ENCODE peak calls at places on chromosomes 3 and 15, in six cellular contexts. One of them, this sample, is unnamed.

GRCh38 chr3:124878561-124879394 is 8.4 kb downstream of the ITGB5 start:
- DNase-seq in NCI-H1092: no peak
- DNase-seq in EH: peak
- DNase-seq in NCI-H1436: no peak
- DNase-seq in amniotic epithelial cell: peak
- DNase-seq in activated CD4-positive, CD25-positive, alpha-beta regulatory T cell: no peak
- DNase-seq in this sample: peak

GRCh38 chr15:73637527-73637926 is 4.3 kb upstream of the NPTN start:
- DNase-seq in NCI-H1092: no peak
- DNase-seq in activated CD4-positive, CD25-positive, alpha-beta regulatory T cell: no peak
- DNase-seq in NCI-H1436: no peak
- DNase-seq in amniotic epithelial cell: peak
- DNase-seq in EH: peak
- DNase-seq in this sample: no peak

GRCh38 chr3:42905740-42906084 is 230 bp upstream of the ZNF662 start:
- DNase-seq in NCI-H1092: peak
- DNase-seq in activated CD4-positive, CD25-positive, alpha-beta regulatory T cell: no peak
- DNase-seq in NCI-H1436: no peak
- DNase-seq in EH: no peak
- DNase-seq in amniotic epithelial cell: no peak
- DNase-seq in this sample: no peak

GRCh38 chr15:92463826-92464225 is 70.1 kb downstream of the ST8SIA2 start:
- DNase-seq in NCI-H1436: no peak
- DNase-seq in amniotic epithelial cell: no peak
- DNase-seq in EH: no peak
- DNase-seq in NCI-H1092: no peak
- DNase-seq in activated CD4-positive, CD25-positive, alpha-beta regulatory T cell: no peak
- DNase-seq in this sample: no peak

GRCh38 chr3:155743616-155744015 is 1.3 kb downstream of the PLCH1 start:
- DNase-seq in activated CD4-positive, CD25-positive, alpha-beta regulatory T cell: no peak
- DNase-seq in EH: no peak
- DNase-seq in NCI-H1092: no peak
- DNase-seq in NCI-H1436: no peak
- DNase-seq in amniotic epithelial cell: no peak
- DNase-seq in this sample: no peak

GRCh38 chr15:101211897-101212296 is 40.0 kb downstream of the CHSY1 start:
- DNase-seq in NCI-H1436: no peak
- DNase-seq in amniotic epithelial cell: no peak
- DNase-seq in EH: no peak
- DNase-seq in activated CD4-positive, CD25-positive, alpha-beta regulatory T cell: no peak
- DNase-seq in NCI-H1092: no peak
- DNase-seq in this sample: no peak

GRCh38 chr3:5037828-5038227 is 58.6 kb downstream of the BHLHE40 start:
- DNase-seq in NCI-H1092: no peak
- DNase-seq in NCI-H1436: no peak
- DNase-seq in EH: no peak
- DNase-seq in activated CD4-positive, CD25-positive, alpha-beta regulatory T cell: no peak
- DNase-seq in amniotic epithelial cell: no peak
- DNase-seq in this sample: peak

GRCh38 chr3:158859362-158859761 is 57.5 kb downstream of the MFSD1 start:
- DNase-seq in NCI-H1436: no peak
- DNase-seq in EH: no peak
- DNase-seq in activated CD4-positive, CD25-positive, alpha-beta regulatory T cell: no peak
- DNase-seq in amniotic epithelial cell: no peak
- DNase-seq in NCI-H1092: no peak
- DNase-seq in this sample: no peak

GRCh38 chr3:44074181-44074580 is 167.5 kb upstream of the TOPAZ1 start:
- DNase-seq in activated CD4-positive, CD25-positive, alpha-beta regulatory T cell: no peak
- DNase-seq in NCI-H1436: no peak
- DNase-seq in EH: no peak
- DNase-seq in amniotic epithelial cell: no peak
- DNase-seq in NCI-H1092: no peak
- DNase-seq in this sample: no peak

GRCh38 chr3:184200825-184201224 is 14.8 kb downstream of the ABCF3 start:
- DNase-seq in amniotic epithelial cell: no peak
- DNase-seq in NCI-H1092: no peak
- DNase-seq in activated CD4-positive, CD25-positive, alpha-beta regulatory T cell: no peak
- DNase-seq in NCI-H1436: no peak
- DNase-seq in EH: no peak
- DNase-seq in this sample: no peak

GRCh38 chr3:58639001-58639400 is 27.6 kb downstream of the FAM3D start:
- DNase-seq in amniotic epithelial cell: peak
- DNase-seq in EH: peak
- DNase-seq in NCI-H1092: no peak
- DNase-seq in NCI-H1436: no peak
- DNase-seq in activated CD4-positive, CD25-positive, alpha-beta regulatory T cell: no peak
- DNase-seq in this sample: no peak

GRCh38 chr3:32862247-32863013 is 44.6 kb downstream of the TRIM71 start:
- DNase-seq in amniotic epithelial cell: no peak
- DNase-seq in NCI-H1092: no peak
- DNase-seq in NCI-H1436: no peak
- DNase-seq in activated CD4-positive, CD25-positive, alpha-beta regulatory T cell: no peak
- DNase-seq in EH: no peak
- DNase-seq in this sample: no peak

GRCh38 chr15:67413770-67414429 is 107.0 kb upstream of the C15orf61 start:
- DNase-seq in NCI-H1092: no peak
- DNase-seq in NCI-H1436: no peak
- DNase-seq in activated CD4-positive, CD25-positive, alpha-beta regulatory T cell: no peak
- DNase-seq in amniotic epithelial cell: peak
- DNase-seq in EH: peak
- DNase-seq in this sample: peak

GRCh38 chr3:100260081-100260684 is 609 bp upstream of the TBC1D23 start:
- DNase-seq in NCI-H1092: peak
- DNase-seq in NCI-H1436: no peak
- DNase-seq in activated CD4-positive, CD25-positive, alpha-beta regulatory T cell: no peak
- DNase-seq in amniotic epithelial cell: peak
- DNase-seq in EH: peak
- DNase-seq in this sample: no peak

GRCh38 chr15:72585659-72586058 is 68.8 kb upstream of the GOLGA6B start:
- DNase-seq in NCI-H1436: no peak
- DNase-seq in NCI-H1092: no peak
- DNase-seq in activated CD4-positive, CD25-positive, alpha-beta regulatory T cell: no peak
- DNase-seq in EH: peak
- DNase-seq in amniotic epithelial cell: peak
- DNase-seq in this sample: no peak

GRCh38 chr3:105598047-105598796 is 231.5 kb downstream of the ALCAM start:
- DNase-seq in amniotic epithelial cell: peak
- DNase-seq in activated CD4-positive, CD25-positive, alpha-beta regulatory T cell: no peak
- DNase-seq in EH: peak
- DNase-seq in NCI-H1092: no peak
- DNase-seq in NCI-H1436: no peak
- DNase-seq in this sample: no peak

GRCh38 chr3:184679056-184679502 is 32.8 kb downstream of the MAGEF1 start:
- DNase-seq in NCI-H1436: peak
- DNase-seq in EH: no peak
- DNase-seq in amniotic epithelial cell: no peak
- DNase-seq in NCI-H1092: peak
- DNase-seq in activated CD4-positive, CD25-positive, alpha-beta regulatory T cell: no peak
- DNase-seq in this sample: no peak

GRCh38 chr15:70197945-70198361 is 100.2 kb upstream of the TLE3 start:
- DNase-seq in NCI-H1092: no peak
- DNase-seq in activated CD4-positive, CD25-positive, alpha-beta regulatory T cell: no peak
- DNase-seq in EH: no peak
- DNase-seq in amniotic epithelial cell: no peak
- DNase-seq in NCI-H1436: no peak
- DNase-seq in this sample: no peak

GRCh38 chr3:217436-217835 is 20.9 kb downstream of the CHL1 start:
- DNase-seq in amniotic epithelial cell: no peak
- DNase-seq in activated CD4-positive, CD25-positive, alpha-beta regulatory T cell: no peak
- DNase-seq in NCI-H1092: no peak
- DNase-seq in EH: no peak
- DNase-seq in NCI-H1436: no peak
- DNase-seq in this sample: no peak